ENCODE peak calls at places on chromosomes 5 and 9, in six cellular contexts. Z, X, M, Y, R and E are unnamed samples.

GRCh38 chr5:150672237-150672883 is 11.3 kb downstream of the MYOZ3 start:
- DNase-seq in M (peak; percentile 40), Z (peak; percentile 56), Y (peak; percentile 35), X (no peak), R (no peak), E (peak; percentile 25)

GRCh38 chr9:127762111-127762676 is 16.3 kb downstream of the SH2D3C start:
- DNase-seq in R (no peak), M (peak; percentile 43), Y (no peak), X (no peak), Z (no peak), E (peak; percentile 24)

GRCh38 chr9:5884191-5884590 is 6.5 kb upstream of the MLANA start:
- DNase-seq in Y (no peak), Z (no peak), M (no peak), R (no peak), X (no peak), E (peak; percentile 83)

GRCh38 chr5:159030357-159030756 is 69.4 kb downstream of the EBF1 start:
- DNase-seq in Y (no peak), M (no peak), R (no peak), Z (no peak), X (no peak), E (no peak)

GRCh38 chr5:103422756-103423155 is 139.8 kb downstream of the NUDT12 start:
- DNase-seq in R (no peak), Z (no peak), Y (no peak), M (no peak), X (no peak), E (no peak)

GRCh38 chr9:21812945-21813568 is 10.6 kb downstream of the MTAP start:
- DNase-seq in X (no peak), Y (peak; percentile 79), M (peak; percentile 81), R (peak; percentile 72), Z (peak; percentile 81), E (peak; percentile 37)

GRCh38 chr5:179171251-179171815 is 111.2 kb downstream of the ZNF354C start:
- DNase-seq in Y (no peak), X (no peak), M (no peak), R (no peak), Z (no peak), E (no peak)

GRCh38 chr5:55427157-55427556 is 107.6 kb downstream of the PLPP1 start:
- DNase-seq in M (peak; percentile 48), Z (peak; percentile 68), X (no peak), R (no peak), Y (peak; percentile 67), E (peak; percentile 46)

GRCh38 chr9:32899181-32899580 is 102.2 kb downstream of the APTX start:
- DNase-seq in M (no peak), Y (no peak), X (no peak), Z (peak; percentile 61), R (no peak), E (no peak)

GRCh38 chr9:125409637-125410521 is 148.3 kb downstream of the GAPVD1 start:
- DNase-seq in R (peak; percentile 94), M (no peak), X (peak; percentile 81), Y (no peak), Z (peak; percentile 42), E (no peak)
- H3K4me3 ChIP-seq in R (peak overlapping the region; percentile 74), M (no peak overlapping the region), X (no peak overlapping the region), Y (no peak overlapping the region), Z (no peak overlapping the region), E (no peak overlapping the region)

GRCh38 chr5:149633671-149634350 is 52.5 kb downstream of the ARHGEF37 start:
- DNase-seq in Y (no peak), R (no peak), M (no peak), Z (peak; percentile 42), X (no peak), E (no peak)
- H3K4me3 ChIP-seq in Y (no peak overlapping the region), R (no peak overlapping the region), M (no peak overlapping the region), Z (no peak overlapping the region), X (no peak overlapping the region), E (no peak overlapping the region)

DNA sequence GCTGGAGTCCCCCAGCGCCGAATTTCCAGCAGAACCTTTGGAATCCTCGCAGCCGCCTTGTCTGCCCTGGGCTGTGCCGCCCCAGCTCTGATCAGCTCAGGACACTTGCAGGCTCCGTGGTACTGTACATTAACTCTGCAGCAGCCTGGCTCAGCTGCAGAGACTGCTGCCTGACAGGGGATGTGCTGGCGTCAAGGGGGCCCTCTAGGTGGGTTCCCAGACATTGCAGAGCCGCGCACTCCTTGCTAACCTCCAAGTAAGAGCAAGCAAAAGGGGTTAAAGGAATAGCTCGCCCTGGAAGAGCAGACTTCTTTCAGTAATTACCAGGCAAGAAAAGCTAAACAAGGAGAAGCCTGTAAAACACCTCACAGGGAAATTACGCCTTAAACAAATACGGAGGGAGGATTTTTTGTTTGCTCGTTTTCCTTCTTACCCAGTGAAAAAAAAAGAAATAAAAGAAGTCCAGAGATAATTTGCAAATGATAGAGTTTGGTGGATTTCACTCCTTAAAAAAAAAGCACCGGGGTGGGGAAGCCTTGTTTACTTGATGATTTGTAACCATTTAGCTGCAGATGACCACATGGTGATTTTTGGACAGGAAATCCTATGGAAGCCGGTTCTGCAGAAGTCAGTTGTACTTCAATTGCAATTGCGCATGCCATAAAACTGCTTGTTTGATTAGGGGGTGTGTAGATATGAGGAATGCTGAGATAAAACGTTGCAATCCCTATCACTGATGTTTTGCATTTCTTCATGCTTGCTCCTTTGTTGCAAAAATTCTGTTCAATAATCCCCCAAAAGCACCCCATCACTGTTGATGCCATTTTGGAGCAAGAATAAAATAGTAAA is 305.8 kb downstream of the PDE4D start:
- DNase-seq in Y (peak; percentile 87), M (peak; percentile 86), Z (peak; percentile 71), R (no peak), X (peak; percentile 39), E (peak; percentile 33)
- H3K4me3 ChIP-seq in Y (peak overlapping the region; percentile 22), M (no peak overlapping the region), Z (peak overlapping the region; percentile 65), R (no peak overlapping the region), X (peak overlapping the region; percentile 63), E (no peak overlapping the region)

GRCh38 chr9:101398930-101399640 is 434 bp downstream of the ZNF189 start:
- DNase-seq in X (no peak), Z (peak; percentile 36), Y (no peak), R (peak; percentile 7), M (no peak), E (peak; percentile 37)

GRCh38 chr9:101398335-101398929 is at the start of the genes MRPL50 and ZNF189:
- DNase-seq in R (peak; percentile 97), Y (peak; percentile 99), M (peak; percentile 99), Z (peak; percentile 100), X (peak; percentile 96), E (peak; percentile 99)

GRCh38 chr9:101397746-101398334 is 578 bp downstream of the MRPL50 start:
- DNase-seq in R (no peak), M (peak; percentile 4), Z (no peak), X (no peak), Y (no peak), E (no peak)

GRCh38 chr9:101399641-101399965 is 952 bp downstream of the ZNF189 start:
- DNase-seq in R (peak; percentile 26), Y (no peak), X (no peak), Z (no peak), M (no peak), E (no peak)

GRCh38 chr9:101400120-101400519 is 1.5 kb downstream of the ZNF189 start:
- DNase-seq in M (peak; percentile 8), X (no peak), Z (peak; percentile 16), R (no peak), Y (peak; percentile 74), E (no peak)
- H3K4me3 ChIP-seq in M (no peak overlapping the region), X (no peak overlapping the region), Z (peak overlapping the region; percentile 96), R (peak overlapping the region; percentile 95), Y (peak overlapping the region; percentile 45), E (no peak overlapping the region)

DNA sequence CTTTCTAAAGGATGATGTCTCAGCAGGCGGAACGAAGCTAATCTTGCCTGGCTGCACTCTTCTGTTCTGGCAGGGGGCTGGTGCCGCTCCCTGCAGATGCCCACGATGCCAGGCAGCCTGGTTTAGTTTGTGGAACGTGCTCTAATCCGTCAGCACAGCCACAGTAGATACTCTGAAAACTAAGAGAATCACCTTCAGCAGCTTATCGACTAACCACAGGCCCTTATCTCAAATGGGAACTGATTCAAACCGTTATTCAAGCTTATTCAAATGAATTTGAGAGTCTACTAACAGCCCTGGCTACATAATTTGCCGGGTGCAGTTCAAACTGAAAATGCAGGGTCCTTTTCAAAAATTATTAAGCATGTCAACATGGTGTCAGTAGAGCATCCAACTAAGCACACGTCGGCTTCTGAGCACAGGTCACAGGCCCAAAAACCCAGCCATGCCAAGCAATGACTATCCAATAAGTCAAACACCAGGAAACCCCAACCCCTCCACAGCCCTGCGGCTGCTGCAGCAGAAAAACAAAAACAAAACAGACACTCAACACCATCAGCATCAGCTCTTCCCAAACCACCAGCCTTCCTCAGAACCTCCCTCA is 246.7 kb upstream of the ANKRD55 start:
- DNase-seq in X (no peak), Y (no peak), R (peak; percentile 42), Z (no peak), M (peak; percentile 12), E (peak; percentile 56)
- H3K4me3 ChIP-seq in X (no peak overlapping the region), Y (no peak overlapping the region), R (peak overlapping the region; percentile 65), Z (peak overlapping the region; percentile 79), M (no peak overlapping the region), E (peak overlapping the region; percentile 67)

GRCh38 chr9:113620016-113620376 is 156.5 kb downstream of the RGS3 start:
- DNase-seq in Y (no peak), R (no peak), X (no peak), M (no peak), Z (no peak), E (peak; percentile 33)
- H3K4me3 ChIP-seq in Y (no peak overlapping the region), R (no peak overlapping the region), X (no peak overlapping the region), M (no peak overlapping the region), Z (peak overlapping the region; percentile 30), E (no peak overlapping the region)

DNA sequence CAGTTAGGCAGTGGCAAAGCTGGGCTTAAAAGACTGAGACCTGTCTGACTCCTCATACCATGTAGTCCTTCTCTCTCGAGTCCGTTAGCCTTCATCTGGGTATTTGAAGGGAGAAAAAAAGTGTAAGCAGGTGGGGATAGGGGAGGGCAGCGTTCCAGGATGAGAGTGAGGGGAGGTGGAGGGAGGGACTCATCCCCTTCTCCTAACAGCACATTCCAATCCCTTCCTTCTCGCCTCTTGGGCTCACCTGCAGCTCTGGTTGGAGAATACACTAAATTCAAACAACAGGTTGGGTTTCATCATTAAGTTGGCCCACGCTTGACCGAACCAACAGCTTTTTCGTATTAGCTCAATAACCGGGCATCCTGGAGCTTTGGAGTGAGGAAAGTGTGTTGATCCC is 3.6 kb downstream of the NEURL1B start:
- DNase-seq in M (no peak), R (no peak), Y (no peak), Z (no peak), X (no peak), E (no peak)
- H3K4me3 ChIP-seq in M (no peak overlapping the region), R (no peak overlapping the region), Y (no peak overlapping the region), Z (no peak overlapping the region), X (no peak overlapping the region), E (no peak overlapping the region)